ENCODE peak calls at places on chromosome 11, in four cellular contexts. R is WTC11, T is K562, I is GM12878. U is an unnamed sample.

GRCh38 chr11:26569646-26570045 is 2.4 kb downstream of the MUC15 start:
- DNase-seq in I (no peak), T (no peak), R (no peak), U (no peak)

GRCh38 chr11:33613404-33613803 is 87.2 kb downstream of the C11orf91 start:
- DNase-seq in I (no peak), T (no peak), R (no peak), U (no peak)

GRCh38 chr11:9273430-9274336 is 8.5 kb upstream of the DENND5A start:
- DNase-seq in R (no peak), I (no peak), T (no peak), U (no peak)

GRCh38 chr11:43567396-43567975 is 113.1 kb upstream of the HSD17B12 start:
- DNase-seq in R (no peak), I (no peak), T (peak), U (peak)

GRCh38 chr11:64358907-64359711 is at the start of gene RPS6KA4:
- DNase-seq in R (peak), I (no peak), T (peak), U (no peak)

GRCh38 chr11:129368889-129369672 is 6.6 kb upstream of the BARX2 start:
- DNase-seq in T (no peak), I (no peak), R (no peak), U (no peak)

GRCh38 chr11:33557201-33557600 is 143.4 kb downstream of the C11orf91 start:
- DNase-seq in T (no peak), I (no peak), R (no peak), U (no peak)

GRCh38 chr11:78564037-78564888 is 10.4 kb downstream of the NARS2 start:
- DNase-seq in T (peak), I (peak), R (no peak), U (peak)

GRCh38 chr11:124832571-124832970 is 32.4 kb upstream of the MSANTD2 start:
- DNase-seq in I (no peak), R (no peak), T (no peak), U (no peak)

DNA sequence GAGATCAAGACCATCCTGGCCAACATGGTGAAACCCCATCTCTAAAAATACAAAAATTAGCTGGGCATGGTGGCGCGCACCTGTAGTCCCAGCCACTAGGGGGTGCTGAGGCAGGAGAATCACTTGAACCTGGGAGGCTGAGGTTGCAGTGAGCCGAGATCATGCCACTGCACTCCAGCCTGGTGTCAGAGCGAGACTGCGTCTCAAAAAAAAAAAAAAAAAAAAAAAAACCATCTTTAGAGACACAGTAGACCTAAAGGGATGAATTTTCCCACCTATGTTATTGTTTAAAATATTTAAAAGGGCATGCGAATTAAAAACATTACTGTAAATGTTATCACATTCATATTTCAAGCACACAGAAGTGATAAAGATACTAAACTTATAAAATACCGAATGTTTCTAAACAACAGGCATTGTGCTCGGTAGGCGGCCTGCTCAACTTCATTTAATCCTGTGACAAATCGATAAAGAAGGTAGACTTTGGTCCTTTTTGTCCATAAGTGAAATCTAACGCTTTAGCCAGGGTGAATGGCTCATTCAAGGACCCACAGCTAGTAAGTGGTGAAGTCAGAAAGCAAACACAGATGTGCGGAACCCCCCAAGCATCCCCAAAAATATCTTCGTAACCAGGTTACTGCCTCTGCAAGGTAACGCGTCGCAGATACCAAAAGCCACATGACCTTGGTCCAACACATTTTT is 16.1 kb downstream of the NCAPD3 start:
- DNase-seq in T (no peak), R (peak), I (no peak), U (peak)
- TF ChIP-seq CBFB in T (no peak), R (no peak), I (no peak), U (no peak)

DNA sequence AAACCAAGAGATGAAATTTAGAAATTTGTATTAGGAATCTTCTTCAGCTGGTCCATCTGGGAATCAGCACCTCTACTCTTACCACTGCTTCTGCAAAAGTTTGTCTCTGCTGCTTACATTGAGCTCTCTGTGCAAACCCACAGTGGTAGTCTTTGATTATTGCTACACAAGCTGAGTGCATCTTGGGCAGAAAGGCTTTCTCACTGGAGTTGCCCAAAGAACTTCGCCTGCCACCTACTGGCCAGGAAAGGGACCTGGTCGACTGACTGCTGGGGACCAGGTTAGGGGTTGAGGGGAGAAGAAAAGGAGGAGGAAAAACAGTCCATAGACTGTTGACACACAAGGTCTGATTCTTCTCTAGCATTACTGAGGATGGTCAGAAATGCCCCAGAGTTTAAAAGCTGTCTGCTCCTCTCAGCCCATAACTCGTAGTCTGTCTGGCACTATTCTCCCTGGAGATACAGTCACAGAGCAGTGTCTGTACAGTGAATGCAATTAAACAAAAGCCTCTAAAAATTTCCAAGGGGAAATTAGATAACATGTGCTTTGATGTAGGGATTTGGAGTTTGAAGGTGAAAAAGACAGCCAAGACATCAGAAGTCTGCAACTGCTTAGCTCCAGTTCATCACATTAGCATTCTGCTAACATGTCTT is 215.0 kb upstream of the CTSC start:
- DNase-seq in I (peak), R (peak), T (peak), U (peak)
- TF ChIP-seq CBFB in I (no peak), R (no peak), T (no peak), U (no peak)

GRCh38 chr11:98625526-98625925 is 395.2 kb upstream of the CNTN5 start:
- DNase-seq in I (no peak), R (no peak), T (no peak), U (no peak)

DNA sequence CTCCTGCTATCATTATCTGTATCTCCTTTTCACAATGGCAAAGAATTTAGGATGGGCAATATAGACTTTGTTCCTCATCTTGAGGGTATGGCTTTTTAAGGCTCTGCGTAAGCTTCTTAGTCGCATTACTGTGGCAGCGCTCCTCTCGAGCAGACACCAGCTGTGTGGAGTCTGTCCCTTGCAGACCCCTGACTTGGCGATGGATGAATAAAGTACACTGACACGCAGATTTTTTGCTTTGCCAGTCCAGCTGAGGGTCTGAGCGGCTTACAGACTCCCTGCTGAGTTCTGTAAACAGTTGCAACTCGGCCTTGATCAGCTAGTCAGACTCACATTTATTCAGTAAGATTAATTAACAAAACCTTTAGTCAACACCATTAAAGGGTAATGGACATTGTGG is 390.0 kb upstream of the CNTN5 start:
- DNase-seq in R (no peak), I (no peak), T (no peak), U (no peak)
- TF ChIP-seq CBFB in R (no peak), I (no peak), T (no peak), U (no peak)

GRCh38 chr11:102560555-102561011 is 30.0 kb upstream of the MMP7 start:
- DNase-seq in R (no peak), T (no peak), I (peak), U (no peak)
- TF ChIP-seq CBFB in R (no peak), T (no peak), I (peak), U (no peak)

GRCh38 chr11:11476499-11476898 is 123.4 kb upstream of the CSNK2A3 start:
- DNase-seq in I (no peak), R (no peak), T (no peak), U (no peak)
- TF ChIP-seq CBFB in I (no peak), R (no peak), T (no peak), U (no peak)

GRCh38 chr11:17352925-17353227 is 1.3 kb downstream of the NCR3LG1 start:
- DNase-seq in T (peak), I (no peak), R (peak), U (peak)
- TF ChIP-seq CBFB in T (no peak), I (no peak), R (no peak), U (no peak)

DNA sequence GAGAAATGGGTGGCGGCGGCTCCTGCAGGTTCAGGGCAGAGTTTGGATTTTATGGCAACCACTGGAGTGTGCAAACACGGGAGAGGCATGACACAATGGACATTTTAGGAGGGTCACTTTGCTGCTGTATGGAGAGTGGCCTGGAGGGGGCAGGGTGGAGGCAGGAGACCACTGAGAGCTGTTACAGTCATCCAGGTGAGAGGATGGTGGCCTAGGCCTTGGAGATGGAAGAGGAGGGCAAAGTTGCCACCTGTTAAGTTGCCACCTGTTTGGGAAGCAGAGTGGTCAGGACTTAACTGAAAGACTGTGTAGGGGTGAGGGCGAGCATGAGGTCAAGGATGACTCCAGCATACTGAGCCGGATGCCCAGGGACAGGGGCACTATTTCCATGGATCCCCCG is 2.3 kb upstream of the RAD9A start:
- DNase-seq in T (peak), I (no peak), R (peak), U (peak)
- TF ChIP-seq CBFB in T (no peak), I (no peak), R (no peak), U (no peak)

DNA sequence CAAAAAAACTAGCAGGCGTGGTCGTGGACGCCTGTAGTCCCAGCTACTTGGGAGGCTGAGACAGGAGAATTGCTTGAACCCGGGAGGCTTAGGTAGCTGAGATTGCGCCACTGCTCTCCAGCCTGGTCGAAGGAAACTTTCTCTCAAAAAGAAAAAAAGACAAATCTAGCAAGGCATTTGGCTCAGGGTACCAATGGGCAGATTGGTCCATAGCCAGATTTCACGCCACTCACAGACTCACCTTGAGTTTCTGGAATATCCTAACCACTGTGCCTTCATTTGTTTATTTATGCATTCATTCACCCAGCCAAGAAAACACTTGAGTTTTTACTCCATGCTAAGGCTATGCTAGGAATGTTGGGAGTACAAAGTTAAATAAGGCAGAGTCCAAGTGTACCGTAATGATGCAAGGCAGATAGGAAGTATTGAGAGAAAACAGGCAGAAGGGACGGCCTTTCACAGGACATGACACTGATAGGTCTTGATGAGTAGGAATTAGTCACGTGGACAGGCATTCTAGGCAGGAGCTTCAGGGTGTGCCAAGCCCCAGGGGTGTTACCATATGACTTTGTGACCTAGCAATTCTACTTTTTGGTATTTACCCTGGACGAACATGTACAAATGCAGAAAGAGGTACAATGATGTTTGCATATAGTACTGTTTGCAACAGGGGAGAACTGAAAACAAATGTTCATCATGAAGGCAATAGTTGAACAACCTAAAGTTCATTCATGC is 3.0 kb upstream of the PACSIN3 start:
- DNase-seq in R (no peak), I (no peak), T (no peak), U (peak)
- TF ChIP-seq CBFB in R (no peak), I (no peak), T (no peak), U (peak)

GRCh38 chr11:72267956-72268617 is 24.1 kb upstream of the PHOX2A start:
- DNase-seq in I (no peak), R (no peak), T (no peak), U (no peak)

GRCh38 chr11:72257551-72257950 is 13.6 kb upstream of the PHOX2A start:
- DNase-seq in I (no peak), R (no peak), T (no peak), U (no peak)

GRCh38 chr11:72260574-72260973 is 16.6 kb upstream of the PHOX2A start:
- DNase-seq in I (no peak), R (no peak), T (no peak), U (no peak)

GRCh38 chr11:72259490-72259889 is 15.5 kb upstream of the PHOX2A start:
- DNase-seq in T (no peak), R (no peak), I (no peak), U (no peak)

GRCh38 chr11:72263363-72263762 is 19.4 kb upstream of the PHOX2A start:
- DNase-seq in T (peak), I (no peak), R (no peak), U (no peak)
- TF ChIP-seq CBFB in T (no peak), I (no peak), R (no peak), U (no peak)

U was measured in HepG2.